ENCODE peak calls at places on chromosomes 13 and 19, in eight cellular contexts. I is GM23338, N is neural progenitor cell, E is SK-N-SH, Z is OCI-LY7, P is HCT116, T is hepatocyte, C is MM.1S. G is an unnamed sample.

GRCh38 chr19:31352782-31353651 is 3.8 kb upstream of the TSHZ3 start:
- DNase-seq in I (peak; percentile 59), N (peak; percentile 54), E (peak; percentile 36), Z (no peak), P (no peak), T (no peak), C (no peak), G (no peak)

GRCh38 chr13:102799544-102800144 is 725 bp downstream of the BIVM start:
- DNase-seq in I (peak; percentile 21), N (peak; percentile 46), E (peak; percentile 75), Z (no peak), P (no peak), T (peak; percentile 43), C (no peak), G (no peak)

GRCh38 chr13:25742220-25742619 is 309.6 kb downstream of the SHISA2 start:
- DNase-seq in I (no peak), N (no peak), E (no peak), Z (no peak), P (no peak), T (no peak), C (no peak), G (no peak)

GRCh38 chr13:101535192-101535746 is 82.8 kb downstream of the ITGBL1 start:
- DNase-seq in I (no peak), N (no peak), E (no peak), Z (no peak), P (no peak), T (no peak), C (no peak), G (peak; percentile 35)

GRCh38 chr19:3783660-3784584 is 2.3 kb downstream of the MATK start:
- DNase-seq in I (peak; percentile 81), N (peak; percentile 60), E (peak; percentile 88), Z (no peak), P (no peak), T (no peak), C (no peak), G (peak; percentile 8)

GRCh38 chr19:45597425-45598111 is 4.4 kb downstream of the GPR4 start:
- DNase-seq in I (peak; percentile 72), N (no peak), E (no peak), Z (no peak), P (no peak), T (no peak), C (no peak), G (no peak)

GRCh38 chr19:33795370-33796163 is 1.1 kb upstream of the KCTD15 start:
- DNase-seq in I (peak; percentile 93), N (peak; percentile 97), E (peak; percentile 96), Z (peak; percentile 89), P (no peak), T (peak; percentile 94), C (no peak), G (peak; percentile 70)

GRCh38 chr13:97549201-97549600 is 115.2 kb downstream of the RAP2A start:
- DNase-seq in I (no peak), N (no peak), E (peak; percentile 27), Z (no peak), P (no peak), T (no peak), C (no peak), G (no peak)

GRCh38 chr19:38401148-38401547 is 1.7 kb upstream of the FAM98C start:
- DNase-seq in I (peak; percentile 20), N (no peak), E (no peak), Z (no peak), P (no peak), T (no peak), C (no peak), G (peak; percentile 58)

GRCh38 chr13:98466634-98467236 is 110.2 kb downstream of the STK24 start:
- DNase-seq in I (peak; percentile 84), N (peak; percentile 68), E (peak; percentile 68), Z (no peak), P (no peak), T (no peak), C (no peak), G (peak; percentile 50)

GRCh38 chr19:27529158-27529557 is 1683.8 kb downstream of the UQCRFS1 start:
- DNase-seq in I (no peak), N (no peak), E (no peak), Z (no peak), P (no peak), T (no peak), C (no peak), G (no peak)

GRCh38 chr19:1237754-1238372 is at the start of gene CBARP:
- DNase-seq in I (no peak), N (peak; percentile 89), E (peak; percentile 91), Z (no peak), P (no peak), T (peak; percentile 84), C (no peak), G (peak; percentile 35)

GRCh38 chr13:26497991-26498423 is 59.5 kb upstream of the WASF3 start:
- DNase-seq in I (no peak), N (no peak), E (no peak), Z (no peak), P (no peak), T (no peak), C (no peak), G (peak; percentile 3)

GRCh38 chr13:111048387-111048786 is 66.7 kb upstream of the ARHGEF7 start:
- DNase-seq in I (no peak), N (no peak), E (no peak), Z (no peak), P (no peak), T (no peak), C (no peak), G (no peak)

GRCh38 chr13:111051656-111052232 is 63.4 kb upstream of the ARHGEF7 start:
- DNase-seq in I (no peak), N (no peak), E (no peak), Z (no peak), P (no peak), T (no peak), C (peak; percentile 19), G (no peak)

GRCh38 chr13:111051041-111051440 is 64.1 kb upstream of the ARHGEF7 start:
- DNase-seq in I (no peak), N (no peak), E (no peak), Z (no peak), P (no peak), T (no peak), C (no peak), G (no peak)

GRCh38 chr13:111049791-111050538 is 65.1 kb upstream of the ARHGEF7 start:
- DNase-seq in I (peak; percentile 66), N (peak; percentile 46), E (peak; percentile 32), Z (no peak), P (no peak), T (peak; percentile 51), C (no peak), G (peak; percentile 35)

GRCh38 chr13:111050539-111050879 is 64.6 kb upstream of the ARHGEF7 start:
- DNase-seq in I (no peak), N (no peak), E (no peak), Z (no peak), P (no peak), T (no peak), C (no peak), G (no peak)
- TF ChIP-seq CTCF in I (no peak), N (no peak), E (no peak), Z (no peak), P (no peak), T (no peak), C (no peak), G (no peak)

GRCh38 chr13:94431987-94432386 is 47.5 kb downstream of the DCT start:
- DNase-seq in I (no peak), N (no peak), E (no peak), Z (no peak), P (no peak), T (no peak), C (peak; percentile 28), G (no peak)

GRCh38 chr13:94427313-94427712 is 52.2 kb downstream of the DCT start:
- DNase-seq in I (no peak), N (no peak), E (peak; percentile 40), Z (no peak), P (no peak), T (no peak), C (no peak), G (no peak)

GRCh38 chr13:94435604-94436226 is 43.8 kb downstream of the DCT start:
- DNase-seq in I (peak; percentile 82), N (peak; percentile 61), E (peak; percentile 60), Z (peak; percentile 53), P (peak; percentile 34), T (peak; percentile 60), C (peak; percentile 67), G (peak; percentile 71)

GRCh38 chr13:94431569-94431968 is 47.9 kb downstream of the DCT start:
- DNase-seq in I (no peak), N (no peak), E (no peak), Z (no peak), P (no peak), T (no peak), C (no peak), G (no peak)

GRCh38 chr13:94433055-94433947 is 46.2 kb downstream of the DCT start:
- DNase-seq in I (peak; percentile 62), N (peak; percentile 31), E (no peak), Z (no peak), P (no peak), T (peak; percentile 83), C (no peak), G (no peak)
- H2AFZ ChIP-seq in I (peak overlapping the region; percentile 30), N (no peak overlapping the region), E (no peak overlapping the region), Z (no peak overlapping the region), P (no peak overlapping the region), T (peak overlapping the region; percentile 11), C (no peak overlapping the region), G (no peak overlapping the region)

DNA sequence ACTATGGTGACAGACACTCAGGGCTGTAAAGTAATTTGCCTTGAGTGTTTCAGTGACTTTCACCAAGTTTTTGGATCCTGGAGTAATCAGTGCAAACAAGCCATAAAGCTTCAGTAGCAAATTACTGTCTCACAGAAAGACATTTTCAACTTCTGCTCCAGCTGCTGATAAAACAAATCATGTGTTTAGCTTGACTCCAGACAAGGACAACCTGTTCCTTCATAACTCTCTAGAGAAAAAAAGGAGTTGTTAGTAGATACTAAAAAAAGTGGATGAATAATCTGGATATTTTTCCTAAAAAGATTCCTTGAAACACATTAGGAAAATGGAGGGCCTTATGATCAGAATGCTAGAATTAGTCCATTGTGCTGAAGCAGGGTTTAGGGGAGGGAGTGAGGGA is 9.4 kb downstream of the ARGLU1 start:
- DNase-seq in I (no peak), N (no peak), E (no peak), Z (no peak), P (no peak), T (no peak), C (no peak), G (no peak)
- TF ChIP-seq EZH2phosphoT487 in I (no peak), N (no peak), E (no peak), Z (no peak), P (no peak), T (peak; percentile 73), C (no peak), G (no peak)

GRCh38 chr19:14349426-14349825 is 31.8 kb upstream of the ADGRE5 start:
- DNase-seq in I (no peak), N (no peak), E (no peak), Z (no peak), P (no peak), T (no peak), C (no peak), G (no peak)

GRCh38 chr19:14346279-14346678 is 35.0 kb upstream of the ADGRE5 start:
- DNase-seq in I (no peak), N (no peak), E (no peak), Z (no peak), P (no peak), T (no peak), C (no peak), G (no peak)

GRCh38 chr19:14350302-14350701 is 30.9 kb upstream of the ADGRE5 start:
- DNase-seq in I (no peak), N (peak; percentile 18), E (no peak), Z (no peak), P (no peak), T (no peak), C (no peak), G (no peak)

GRCh38 chr19:14350866-14351265 is 30.4 kb upstream of the ADGRE5 start:
- DNase-seq in I (no peak), N (no peak), E (no peak), Z (no peak), P (no peak), T (no peak), C (no peak), G (no peak)

GRCh38 chr19:14347999-14348889 is 33.0 kb upstream of the ADGRE5 start:
- DNase-seq in I (peak; percentile 78), N (peak; percentile 79), E (peak; percentile 95), Z (peak; percentile 71), P (no peak), T (peak; percentile 77), C (peak; percentile 13), G (peak; percentile 75)
- TF ChIP-seq CTCF in I (peak; percentile 97), N (peak; percentile 99), E (peak; percentile 94), Z (peak; percentile 99), P (peak; percentile 96), T (peak; percentile 99), C (peak; percentile 93), G (peak; percentile 98)

G was measured in PC-3.